ENCODE peak calls at places on chromosome 22, in five cellular contexts. U, E, R, J and Z are unnamed samples.

GRCh38 chr22:42901790-42902508 is 44.9 kb upstream of the ARFGAP3 start:
- DNase-seq in U (no peak), E (no peak), R (no peak), J (no peak), Z (no peak)

GRCh38 chr22:33593818-33594217 is 326.5 kb downstream of the LARGE1 start:
- DNase-seq in U (no peak), E (no peak), R (no peak), J (no peak), Z (no peak)

GRCh38 chr22:47372596-47373385 is 610.3 kb downstream of the TBC1D22A start:
- DNase-seq in U (no peak), E (no peak), R (no peak), J (no peak), Z (peak)

GRCh38 chr22:38868886-38869381 is 3.1 kb downstream of the CBX6 start:
- DNase-seq in U (peak), E (peak), R (peak), J (peak), Z (peak)

GRCh38 chr22:31230871-31231621 is 18.9 kb downstream of the LIMK2 start:
- DNase-seq in U (peak), E (peak), R (peak), J (peak), Z (peak)

GRCh38 chr22:37967147-37967546 is 13.6 kb downstream of the POLR2F start:
- DNase-seq in U (no peak), E (no peak), R (no peak), J (no peak), Z (no peak)

GRCh38 chr22:20441631-20442484 is 4.2 kb upstream of the SCARF2 start:
- DNase-seq in U (no peak), E (no peak), R (peak), J (no peak), Z (no peak)

GRCh38 chr22:21819183-21819770 is 48.2 kb downstream of the MAPK1 start:
- DNase-seq in U (no peak), E (no peak), R (no peak), J (no peak), Z (no peak)

GRCh38 chr22:19005905-19006304 is 69.8 kb upstream of the PRODH start:
- DNase-seq in U (no peak), E (no peak), R (no peak), J (no peak), Z (no peak)

GRCh38 chr22:32596471-32596870 is 121.9 kb downstream of the FBXO7 start:
- DNase-seq in U (no peak), E (no peak), R (no peak), J (no peak), Z (no peak)

GRCh38 chr22:38271101-38271500 is 1.7 kb downstream of the TMEM184B start:
- DNase-seq in U (no peak), E (no peak), R (no peak), J (no peak), Z (no peak)

GRCh38 chr22:43289976-43290663 is 53.1 kb downstream of the SCUBE1 start:
- DNase-seq in U (no peak), E (no peak), R (peak), J (no peak), Z (no peak)

GRCh38 chr22:42648368-42649260 is 578 bp downstream of the CYB5R3 start:
- DNase-seq in U (no peak), E (no peak), R (no peak), J (peak), Z (peak)

GRCh38 chr22:42842658-42843370 is 14.3 kb downstream of the ARFGAP3 start:
- DNase-seq in U (no peak), E (no peak), R (peak), J (no peak), Z (no peak)

GRCh38 chr22:23534201-23534850 is 45.8 kb downstream of the IGLL1 start:
- DNase-seq in U (no peak), E (no peak), R (no peak), J (no peak), Z (no peak)

GRCh38 chr22:26648011-26648497 is 9.3 kb upstream of the MIAT start:
- DNase-seq in U (no peak), E (no peak), R (no peak), J (no peak), Z (no peak)

GRCh38 chr22:41425704-41426365 is 20.8 kb downstream of the TOB2 start:
- DNase-seq in U (no peak), E (no peak), R (no peak), J (no peak), Z (no peak)